ENCODE peak calls at places on chromosomes 12 and 14, in seven cellular contexts. One of them, this sample, is unnamed.

GRCh38 chr14:104893435-104894207 is 28.6 kb downstream of the CEP170B start:
- DNase-seq in PC-3: no peak
- DNase-seq in MM.1S: peak
- DNase-seq in neural progenitor cell: no peak
- DNase-seq in GM23338: no peak
- DNase-seq in hepatocyte: peak
- DNase-seq in GM23248: no peak
- DNase-seq in this sample: peak

GRCh38 chr14:94062344-94062904 is 18.6 kb downstream of the DDX24 start:
- DNase-seq in hepatocyte: no peak
- DNase-seq in GM23338: no peak
- DNase-seq in PC-3: no peak
- DNase-seq in neural progenitor cell: no peak
- DNase-seq in GM23248: peak
- DNase-seq in MM.1S: no peak
- DNase-seq in this sample: no peak

GRCh38 chr14:99476864-99477263 is 3.8 kb downstream of the SETD3 start:
- DNase-seq in hepatocyte: no peak
- DNase-seq in GM23248: peak
- DNase-seq in GM23338: no peak
- DNase-seq in MM.1S: no peak
- DNase-seq in neural progenitor cell: no peak
- DNase-seq in PC-3: peak
- DNase-seq in this sample: no peak

GRCh38 chr14:95495538-95496025 is 20.9 kb downstream of the SYNE3 start:
- DNase-seq in MM.1S: no peak
- DNase-seq in GM23248: no peak
- DNase-seq in neural progenitor cell: no peak
- DNase-seq in GM23338: no peak
- DNase-seq in hepatocyte: no peak
- DNase-seq in PC-3: no peak
- DNase-seq in this sample: peak

GRCh38 chr14:31527087-31527486 is 34.1 kb upstream of the NUBPL start:
- DNase-seq in MM.1S: no peak
- DNase-seq in neural progenitor cell: no peak
- DNase-seq in GM23338: peak
- DNase-seq in hepatocyte: no peak
- DNase-seq in GM23248: no peak
- DNase-seq in PC-3: no peak
- DNase-seq in this sample: no peak

GRCh38 chr12:31594681-31595080 is 3.7 kb upstream of the DENND5B start:
- DNase-seq in PC-3: no peak
- DNase-seq in GM23338: no peak
- DNase-seq in GM23248: peak
- DNase-seq in MM.1S: no peak
- DNase-seq in hepatocyte: no peak
- DNase-seq in neural progenitor cell: no peak
- DNase-seq in this sample: no peak

GRCh38 chr14:33134975-33135374 is 196.3 kb downstream of the NPAS3 start:
- DNase-seq in GM23338: no peak
- DNase-seq in PC-3: no peak
- DNase-seq in hepatocyte: no peak
- DNase-seq in GM23248: no peak
- DNase-seq in MM.1S: no peak
- DNase-seq in neural progenitor cell: no peak
- DNase-seq in this sample: no peak

GRCh38 chr14:91078095-91078737 is 17.8 kb upstream of the RPS6KA5 start:
- DNase-seq in GM23248: no peak
- DNase-seq in MM.1S: peak
- DNase-seq in GM23338: no peak
- DNase-seq in hepatocyte: no peak
- DNase-seq in PC-3: no peak
- DNase-seq in neural progenitor cell: no peak
- DNase-seq in this sample: no peak

GRCh38 chr14:90301580-90302181 is 30.1 kb downstream of the NRDE2 start:
- DNase-seq in MM.1S: no peak
- DNase-seq in GM23338: peak
- DNase-seq in hepatocyte: peak
- DNase-seq in neural progenitor cell: peak
- DNase-seq in PC-3: peak
- DNase-seq in GM23248: peak
- DNase-seq in this sample: peak

GRCh38 chr14:73026845-73027542 is at the start of gene ZFYVE1:
- DNase-seq in hepatocyte: peak
- DNase-seq in PC-3: peak
- DNase-seq in neural progenitor cell: peak
- DNase-seq in MM.1S: peak
- DNase-seq in GM23248: peak
- DNase-seq in GM23338: peak
- DNase-seq in this sample: peak

GRCh38 chr14:73025544-73025943 is 1.4 kb downstream of the ZFYVE1 start:
- DNase-seq in neural progenitor cell: no peak
- DNase-seq in PC-3: peak
- DNase-seq in hepatocyte: no peak
- DNase-seq in GM23338: peak
- DNase-seq in MM.1S: no peak
- DNase-seq in GM23248: peak
- DNase-seq in this sample: no peak

GRCh38 chr14:73027984-73028383 is 1.1 kb upstream of the ZFYVE1 start:
- DNase-seq in GM23248: no peak
- DNase-seq in GM23338: no peak
- DNase-seq in PC-3: no peak
- DNase-seq in MM.1S: no peak
- DNase-seq in hepatocyte: no peak
- DNase-seq in neural progenitor cell: no peak
- DNase-seq in this sample: no peak

GRCh38 chr14:73027546-73027945 is 640 bp upstream of the ZFYVE1 start:
- DNase-seq in GM23338: no peak
- DNase-seq in PC-3: no peak
- DNase-seq in GM23248: no peak
- DNase-seq in neural progenitor cell: no peak
- DNase-seq in MM.1S: no peak
- DNase-seq in hepatocyte: no peak
- DNase-seq in this sample: no peak

DNA sequence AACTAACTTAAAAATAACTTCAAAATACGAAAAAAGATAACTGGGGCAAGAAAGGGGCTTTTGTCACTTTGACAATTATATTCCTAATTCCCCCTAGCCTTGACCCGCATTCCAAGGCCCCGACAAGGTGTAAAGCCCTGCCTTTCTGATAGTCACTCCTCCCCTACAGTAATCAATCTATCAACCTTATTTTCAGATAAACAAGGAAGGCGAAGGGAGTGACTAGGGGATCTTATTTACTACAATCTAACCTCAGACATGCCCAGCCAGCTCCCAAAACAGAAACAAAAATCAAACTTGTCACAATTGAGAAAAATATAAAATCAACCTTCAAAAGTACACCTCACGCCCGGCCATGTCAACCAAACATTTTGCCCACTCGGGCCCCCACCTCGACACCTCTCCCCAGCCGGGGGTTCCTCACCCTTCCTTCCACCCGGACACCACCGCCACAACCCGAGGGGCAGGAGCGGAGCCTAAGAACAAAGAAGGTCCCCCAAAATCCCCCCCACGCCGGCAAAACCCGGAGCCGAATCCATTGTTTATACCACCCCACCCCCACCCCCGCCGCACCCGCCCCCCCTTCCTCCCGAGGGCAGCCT is 562 bp downstream of the ZFYVE1 start:
- DNase-seq in neural progenitor cell: no peak
- DNase-seq in GM23248: peak
- DNase-seq in hepatocyte: no peak
- DNase-seq in PC-3: no peak
- DNase-seq in GM23338: peak
- DNase-seq in MM.1S: peak
- DNase-seq in this sample: no peak
- TF ChIP-seq EZH2phosphoT487 in neural progenitor cell: no peak
- TF ChIP-seq EZH2phosphoT487 in GM23248: no peak
- TF ChIP-seq EZH2phosphoT487 in hepatocyte: no peak
- TF ChIP-seq EZH2phosphoT487 in PC-3: no peak
- TF ChIP-seq EZH2phosphoT487 in GM23338: no peak
- TF ChIP-seq EZH2phosphoT487 in MM.1S: no peak
- TF ChIP-seq EZH2phosphoT487 in this sample: no peak

GRCh38 chr12:107681455-107681835 is 4.2 kb upstream of the PWP1 start:
- DNase-seq in neural progenitor cell: no peak
- DNase-seq in GM23248: no peak
- DNase-seq in PC-3: no peak
- DNase-seq in MM.1S: no peak
- DNase-seq in hepatocyte: no peak
- DNase-seq in GM23338: no peak
- DNase-seq in this sample: no peak

GRCh38 chr12:107684029-107684790 is 1.4 kb upstream of the PWP1 start:
- DNase-seq in neural progenitor cell: no peak
- DNase-seq in GM23338: no peak
- DNase-seq in GM23248: peak
- DNase-seq in PC-3: peak
- DNase-seq in MM.1S: no peak
- DNase-seq in hepatocyte: no peak
- DNase-seq in this sample: no peak

GRCh38 chr12:107681836-107682820 is 3.5 kb upstream of the PWP1 start:
- DNase-seq in hepatocyte: no peak
- DNase-seq in PC-3: no peak
- DNase-seq in GM23338: no peak
- DNase-seq in GM23248: no peak
- DNase-seq in neural progenitor cell: no peak
- DNase-seq in MM.1S: no peak
- DNase-seq in this sample: no peak

GRCh38 chr12:107685360-107686248 is at the start of gene PWP1:
- DNase-seq in GM23338: peak
- DNase-seq in PC-3: peak
- DNase-seq in hepatocyte: peak
- DNase-seq in GM23248: peak
- DNase-seq in neural progenitor cell: peak
- DNase-seq in MM.1S: peak
- DNase-seq in this sample: peak

DNA sequence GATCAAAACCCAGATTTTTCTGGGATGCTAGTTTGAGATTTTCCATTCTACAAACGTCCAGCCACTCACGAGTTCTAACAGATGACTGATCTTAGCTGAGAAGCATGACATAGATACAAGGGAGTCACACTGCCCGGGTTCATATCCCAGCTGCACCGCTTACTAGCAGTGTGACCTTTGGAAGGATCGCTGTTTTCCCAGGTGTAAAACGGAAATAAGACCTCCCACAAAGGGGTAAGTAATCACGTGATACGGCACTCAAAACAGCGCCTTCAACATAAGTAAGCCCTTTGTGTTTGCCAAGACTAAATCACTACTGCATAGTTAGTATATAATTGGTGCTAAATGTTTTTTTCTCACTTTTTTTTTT is 624 bp upstream of the PWP1 start:
- DNase-seq in neural progenitor cell: peak
- DNase-seq in GM23338: peak
- DNase-seq in hepatocyte: peak
- DNase-seq in MM.1S: peak
- DNase-seq in GM23248: peak
- DNase-seq in PC-3: peak
- DNase-seq in this sample: peak
- TF ChIP-seq EZH2phosphoT487 in neural progenitor cell: no peak
- TF ChIP-seq EZH2phosphoT487 in GM23338: no peak
- TF ChIP-seq EZH2phosphoT487 in hepatocyte: no peak
- TF ChIP-seq EZH2phosphoT487 in MM.1S: no peak
- TF ChIP-seq EZH2phosphoT487 in GM23248: no peak
- TF ChIP-seq EZH2phosphoT487 in PC-3: no peak
- TF ChIP-seq EZH2phosphoT487 in this sample: no peak

GRCh38 chr12:10160659-10161386 is 11.1 kb downstream of the OLR1 start:
- DNase-seq in PC-3: no peak
- DNase-seq in hepatocyte: no peak
- DNase-seq in neural progenitor cell: no peak
- DNase-seq in MM.1S: no peak
- DNase-seq in GM23338: no peak
- DNase-seq in GM23248: no peak
- DNase-seq in this sample: no peak
- TF ChIP-seq EZH2phosphoT487 in PC-3: no peak
- TF ChIP-seq EZH2phosphoT487 in hepatocyte: no peak
- TF ChIP-seq EZH2phosphoT487 in neural progenitor cell: no peak
- TF ChIP-seq EZH2phosphoT487 in MM.1S: no peak
- TF ChIP-seq EZH2phosphoT487 in GM23338: no peak
- TF ChIP-seq EZH2phosphoT487 in GM23248: no peak
- TF ChIP-seq EZH2phosphoT487 in this sample: no peak

GRCh38 chr14:60862283-60862682 is 118.6 kb downstream of the TRMT5 start:
- DNase-seq in GM23338: no peak
- DNase-seq in GM23248: no peak
- DNase-seq in MM.1S: no peak
- DNase-seq in hepatocyte: peak
- DNase-seq in PC-3: peak
- DNase-seq in neural progenitor cell: no peak
- DNase-seq in this sample: no peak
- TF ChIP-seq EZH2phosphoT487 in GM23338: no peak
- TF ChIP-seq EZH2phosphoT487 in GM23248: no peak
- TF ChIP-seq EZH2phosphoT487 in MM.1S: no peak
- TF ChIP-seq EZH2phosphoT487 in hepatocyte: no peak
- TF ChIP-seq EZH2phosphoT487 in PC-3: no peak
- TF ChIP-seq EZH2phosphoT487 in neural progenitor cell: no peak
- TF ChIP-seq EZH2phosphoT487 in this sample: no peak

GRCh38 chr12:3473171-3473570 is 17.8 kb upstream of the PRMT8 start:
- DNase-seq in hepatocyte: no peak
- DNase-seq in GM23248: no peak
- DNase-seq in MM.1S: no peak
- DNase-seq in GM23338: no peak
- DNase-seq in neural progenitor cell: no peak
- DNase-seq in PC-3: no peak
- DNase-seq in this sample: no peak

GRCh38 chr12:3470296-3470695 is 20.7 kb upstream of the PRMT8 start:
- DNase-seq in hepatocyte: no peak
- DNase-seq in neural progenitor cell: no peak
- DNase-seq in GM23338: no peak
- DNase-seq in GM23248: no peak
- DNase-seq in MM.1S: no peak
- DNase-seq in PC-3: no peak
- DNase-seq in this sample: no peak

GRCh38 chr12:3469711-3470110 is 21.3 kb upstream of the PRMT8 start:
- DNase-seq in GM23338: no peak
- DNase-seq in neural progenitor cell: no peak
- DNase-seq in MM.1S: no peak
- DNase-seq in PC-3: no peak
- DNase-seq in GM23248: no peak
- DNase-seq in hepatocyte: no peak
- DNase-seq in this sample: no peak

GRCh38 chr12:3468329-3468728 is 22.7 kb upstream of the PRMT8 start:
- DNase-seq in GM23338: no peak
- DNase-seq in MM.1S: no peak
- DNase-seq in PC-3: no peak
- DNase-seq in GM23248: no peak
- DNase-seq in neural progenitor cell: no peak
- DNase-seq in hepatocyte: no peak
- DNase-seq in this sample: no peak

DNA sequence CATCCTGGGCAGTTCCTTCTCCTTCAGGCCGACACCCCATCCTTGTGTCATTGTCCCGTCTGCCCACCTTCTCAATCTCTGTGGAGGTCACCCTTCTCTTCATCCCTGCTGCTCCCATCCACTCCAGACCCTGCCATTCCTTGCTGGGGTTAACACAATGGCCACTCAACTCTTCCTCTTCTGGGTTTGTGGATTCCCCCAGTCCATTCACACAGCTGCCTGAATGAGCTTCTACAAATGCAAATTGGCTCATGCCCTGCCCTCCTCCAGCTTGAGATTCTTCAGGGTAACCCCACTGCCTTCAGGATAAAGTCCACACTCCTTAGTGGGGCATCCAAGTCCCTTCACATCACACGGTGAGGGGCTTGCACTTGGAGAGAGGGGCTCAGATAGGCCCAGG is 17.2 kb upstream of the PRMT8 start:
- DNase-seq in hepatocyte: no peak
- DNase-seq in GM23338: peak
- DNase-seq in MM.1S: no peak
- DNase-seq in PC-3: no peak
- DNase-seq in GM23248: no peak
- DNase-seq in neural progenitor cell: no peak
- DNase-seq in this sample: no peak
- TF ChIP-seq EZH2phosphoT487 in hepatocyte: no peak
- TF ChIP-seq EZH2phosphoT487 in GM23338: no peak
- TF ChIP-seq EZH2phosphoT487 in MM.1S: no peak
- TF ChIP-seq EZH2phosphoT487 in PC-3: no peak
- TF ChIP-seq EZH2phosphoT487 in GM23248: no peak
- TF ChIP-seq EZH2phosphoT487 in neural progenitor cell: no peak
- TF ChIP-seq EZH2phosphoT487 in this sample: no peak

This sample was measured in OCI-LY7.